ENCODE peak calls at places on chromosomes 5 and 9, in five cellular contexts. One of them, this sample, is unnamed.
A peak's percentile ranks its signal among the peaks of the same experiment; 100 is the strongest.

GRCh38 chr5:97131139-97131710 is 11.2 kb downstream of the LIX1 start:
- DNase-seq in activated T-cell treated with anti-CD3 and anti-CD28 coated beads, Interleukin-2, amount 50 U/mL, for 1 hour: no peak
- DNase-seq in activated CD8-positive, alpha-beta memory T cell treated with anti-CD3 and anti-CD28 coated beads, Interleukin-2, amount 50 U/mL, for 48 hours: no peak
- DNase-seq in neural progenitor cell: no peak
- DNase-seq in adrenal gland: no peak
- DNase-seq in this sample: no peak

GRCh38 chr9:96554801-96555566 is 64.7 kb downstream of the CDC14B start:
- DNase-seq in activated T-cell treated with anti-CD3 and anti-CD28 coated beads, Interleukin-2, amount 50 U/mL, for 1 hour: no peak
- DNase-seq in activated CD8-positive, alpha-beta memory T cell treated with anti-CD3 and anti-CD28 coated beads, Interleukin-2, amount 50 U/mL, for 48 hours: no peak
- DNase-seq in neural progenitor cell: no peak
- DNase-seq in adrenal gland: no peak
- DNase-seq in this sample: no peak

GRCh38 chr5:168227001-168227400 is 64.4 kb upstream of the WWC1 start:
- DNase-seq in activated T-cell treated with anti-CD3 and anti-CD28 coated beads, Interleukin-2, amount 50 U/mL, for 1 hour: no peak
- DNase-seq in activated CD8-positive, alpha-beta memory T cell treated with anti-CD3 and anti-CD28 coated beads, Interleukin-2, amount 50 U/mL, for 48 hours: no peak
- DNase-seq in neural progenitor cell: no peak
- DNase-seq in adrenal gland: peak; percentile 37
- DNase-seq in this sample: no peak

GRCh38 chr9:130988905-130989304 is 20.1 kb upstream of the LAMC3 start:
- DNase-seq in activated T-cell treated with anti-CD3 and anti-CD28 coated beads, Interleukin-2, amount 50 U/mL, for 1 hour: no peak
- DNase-seq in activated CD8-positive, alpha-beta memory T cell treated with anti-CD3 and anti-CD28 coated beads, Interleukin-2, amount 50 U/mL, for 48 hours: no peak
- DNase-seq in neural progenitor cell: no peak
- DNase-seq in adrenal gland: no peak
- DNase-seq in this sample: no peak

GRCh38 chr5:31194892-31195291 is 1.4 kb downstream of the CDH6 start:
- DNase-seq in activated T-cell treated with anti-CD3 and anti-CD28 coated beads, Interleukin-2, amount 50 U/mL, for 1 hour: no peak
- DNase-seq in activated CD8-positive, alpha-beta memory T cell treated with anti-CD3 and anti-CD28 coated beads, Interleukin-2, amount 50 U/mL, for 48 hours: no peak
- DNase-seq in neural progenitor cell: no peak
- DNase-seq in adrenal gland: no peak
- DNase-seq in this sample: no peak

GRCh38 chr5:85647349-85648127 is 970.2 kb upstream of the COX7C start:
- DNase-seq in activated T-cell treated with anti-CD3 and anti-CD28 coated beads, Interleukin-2, amount 50 U/mL, for 1 hour: no peak
- DNase-seq in activated CD8-positive, alpha-beta memory T cell treated with anti-CD3 and anti-CD28 coated beads, Interleukin-2, amount 50 U/mL, for 48 hours: no peak
- DNase-seq in neural progenitor cell: no peak
- DNase-seq in adrenal gland: no peak
- DNase-seq in this sample: no peak

GRCh38 chr9:13478637-13479036 is 199.1 kb upstream of the MPDZ start:
- DNase-seq in activated T-cell treated with anti-CD3 and anti-CD28 coated beads, Interleukin-2, amount 50 U/mL, for 1 hour: no peak
- DNase-seq in activated CD8-positive, alpha-beta memory T cell treated with anti-CD3 and anti-CD28 coated beads, Interleukin-2, amount 50 U/mL, for 48 hours: no peak
- DNase-seq in neural progenitor cell: no peak
- DNase-seq in adrenal gland: no peak
- DNase-seq in this sample: no peak

GRCh38 chr5:73796164-73797141 is 170.5 kb downstream of the ARHGEF28 start:
- DNase-seq in activated T-cell treated with anti-CD3 and anti-CD28 coated beads, Interleukin-2, amount 50 U/mL, for 1 hour: no peak
- DNase-seq in activated CD8-positive, alpha-beta memory T cell treated with anti-CD3 and anti-CD28 coated beads, Interleukin-2, amount 50 U/mL, for 48 hours: no peak
- DNase-seq in neural progenitor cell: no peak
- DNase-seq in adrenal gland: peak; percentile 77
- DNase-seq in this sample: no peak

GRCh38 chr5:131384616-131385214 is 120.9 kb downstream of the CDC42SE2 start:
- DNase-seq in activated T-cell treated with anti-CD3 and anti-CD28 coated beads, Interleukin-2, amount 50 U/mL, for 1 hour: no peak
- DNase-seq in activated CD8-positive, alpha-beta memory T cell treated with anti-CD3 and anti-CD28 coated beads, Interleukin-2, amount 50 U/mL, for 48 hours: no peak
- DNase-seq in neural progenitor cell: no peak
- DNase-seq in adrenal gland: no peak
- DNase-seq in this sample: no peak

GRCh38 chr9:35035851-35036701 is 36.3 kb downstream of the VCP start:
- DNase-seq in activated T-cell treated with anti-CD3 and anti-CD28 coated beads, Interleukin-2, amount 50 U/mL, for 1 hour: peak; percentile 43
- DNase-seq in activated CD8-positive, alpha-beta memory T cell treated with anti-CD3 and anti-CD28 coated beads, Interleukin-2, amount 50 U/mL, for 48 hours: peak; percentile 65
- DNase-seq in neural progenitor cell: no peak
- DNase-seq in adrenal gland: peak; percentile 50
- DNase-seq in this sample: no peak

GRCh38 chr9:37925006-37925405 is 21.1 kb upstream of the SLC25A51 start:
- DNase-seq in activated T-cell treated with anti-CD3 and anti-CD28 coated beads, Interleukin-2, amount 50 U/mL, for 1 hour: no peak
- DNase-seq in activated CD8-positive, alpha-beta memory T cell treated with anti-CD3 and anti-CD28 coated beads, Interleukin-2, amount 50 U/mL, for 48 hours: no peak
- DNase-seq in neural progenitor cell: no peak
- DNase-seq in adrenal gland: no peak
- DNase-seq in this sample: no peak

GRCh38 chr5:17359451-17359965 is 138.5 kb upstream of the TAF11L2 start:
- DNase-seq in activated T-cell treated with anti-CD3 and anti-CD28 coated beads, Interleukin-2, amount 50 U/mL, for 1 hour: no peak
- DNase-seq in activated CD8-positive, alpha-beta memory T cell treated with anti-CD3 and anti-CD28 coated beads, Interleukin-2, amount 50 U/mL, for 48 hours: no peak
- DNase-seq in neural progenitor cell: no peak
- DNase-seq in adrenal gland: no peak
- DNase-seq in this sample: no peak

GRCh38 chr9:20898885-20899554 is 132.4 kb downstream of the HACD4 start:
- DNase-seq in activated T-cell treated with anti-CD3 and anti-CD28 coated beads, Interleukin-2, amount 50 U/mL, for 1 hour: no peak
- DNase-seq in activated CD8-positive, alpha-beta memory T cell treated with anti-CD3 and anti-CD28 coated beads, Interleukin-2, amount 50 U/mL, for 48 hours: no peak
- DNase-seq in neural progenitor cell: no peak
- DNase-seq in adrenal gland: no peak
- DNase-seq in this sample: no peak